ENCODE peak calls at places on chromosomes 1 and 21, in ten cellular contexts. S is GM23338; Q is tibial artery; L is fibroblast of lung; W is cardiac muscle cell; I is CD8-positive, alpha-beta T cell; M is mammary epithelial cell; G is suprapubic skin; N is RWPE2; C is OCI-LY7. A is an unnamed sample.

GRCh38 chr21:28294046-28294445 is 698.6 kb downstream of the LTN1 start:
- DNase-seq in S (no peak), Q (no peak), C (no peak), W (no peak), M (peak), N (no peak), G (no peak), L (peak), I (no peak), A (no peak)

GRCh38 chr21:38439336-38439900 is 58.9 kb downstream of the ERG start:
- DNase-seq in L (no peak), G (no peak), S (no peak), N (no peak), W (no peak), M (no peak), C (no peak), Q (no peak), I (no peak), A (no peak)

GRCh38 chr1:8495928-8496401 is 178.1 kb downstream of the SLC45A1 start:
- DNase-seq in I (no peak), M (no peak), G (no peak), C (peak), Q (no peak), L (no peak), N (no peak), S (no peak), W (no peak), A (no peak)

GRCh38 chr1:180778782-180779398 is 133.8 kb upstream of the KIAA1614 start:
- DNase-seq in S (peak), W (peak), C (peak), Q (no peak), G (no peak), M (peak), L (no peak), N (no peak), I (no peak), A (no peak)

GRCh38 chr1:85317580-85317979 is 41.1 kb upstream of the BCL10 start:
- DNase-seq in M (no peak), G (no peak), L (peak), S (no peak), C (no peak), N (no peak), I (no peak), W (no peak), Q (no peak), A (no peak)

GRCh38 chr1:26831546-26832248 is 5.2 kb downstream of the ZDHHC18 start:
- DNase-seq in W (no peak), S (no peak), I (no peak), L (peak), C (no peak), G (no peak), N (no peak), M (no peak), Q (no peak), A (no peak)

GRCh38 chr1:208004851-208005250 is 93.9 kb upstream of the CD34 start:
- DNase-seq in W (no peak), M (peak), S (no peak), N (no peak), C (no peak), G (peak), I (no peak), Q (no peak), L (no peak), A (no peak)

GRCh38 chr1:227560393-227560792 is 3.0 kb upstream of the ZNF678 start:
- DNase-seq in N (no peak), L (no peak), I (no peak), M (no peak), W (no peak), S (no peak), C (no peak), Q (no peak), G (no peak), A (no peak)

GRCh38 chr1:98732985-98733781 is 71.7 kb downstream of the SNX7 start:
- DNase-seq in Q (no peak), N (no peak), G (no peak), C (no peak), I (no peak), W (no peak), M (no peak), L (peak), S (no peak), A (no peak)

GRCh38 chr1:154546264-154547043 is 12.0 kb downstream of the UBE2Q1 start:
- DNase-seq in L (peak), Q (peak), N (no peak), S (peak), C (peak), W (peak), I (peak), G (no peak), M (peak), A (no peak)

GRCh38 chr1:111920221-111921024 is 69.0 kb downstream of the KCND3 start:
- DNase-seq in S (no peak), G (peak), L (no peak), Q (peak), C (no peak), M (peak), W (no peak), N (no peak), I (no peak), A (peak)

GRCh38 chr1:158146165-158146564 is 34.5 kb upstream of the CD1D start:
- DNase-seq in L (peak), S (no peak), Q (no peak), N (peak), C (no peak), M (peak), G (no peak), I (no peak), W (no peak), A (no peak)

GRCh38 chr21:41891132-41891531 is 12.0 kb upstream of the PRDM15 start:
- DNase-seq in M (no peak), Q (no peak), C (no peak), N (no peak), W (no peak), I (no peak), L (no peak), G (no peak), S (no peak), A (no peak)

GRCh38 chr1:221154932-221155331 is 275.7 kb downstream of the HLX start:
- DNase-seq in L (no peak), S (no peak), G (no peak), W (no peak), M (no peak), Q (no peak), I (no peak), N (no peak), C (no peak), A (no peak)

GRCh38 chr1:76511226-76511625 is 356.1 kb upstream of the ST6GALNAC5 start:
- DNase-seq in S (peak), L (no peak), Q (no peak), I (no peak), G (no peak), N (no peak), M (no peak), W (peak), C (no peak), A (no peak)

GRCh38 chr1:91406773-91407389 is 2.2 kb upstream of the HFM1 start:
- DNase-seq in N (no peak), S (peak), L (peak), C (no peak), W (no peak), G (no peak), Q (no peak), I (no peak), M (no peak), A (no peak)

GRCh38 chr1:240004086-240004749 is 87.5 kb upstream of the FMN2 start:
- DNase-seq in I (no peak), W (peak), L (peak), C (peak), Q (no peak), G (no peak), M (no peak), S (peak), N (no peak), A (no peak)

GRCh38 chr1:118122234-118123004 is 62.6 kb downstream of the SPAG17 start:
- DNase-seq in W (no peak), I (no peak), M (peak), G (no peak), C (no peak), N (no peak), L (no peak), S (no peak), Q (no peak), A (no peak)

GRCh38 chr1:86068841-86069756 is 87.5 kb downstream of the COL24A1 start:
- DNase-seq in Q (no peak), I (no peak), L (peak), S (no peak), G (no peak), N (no peak), M (peak), W (no peak), C (no peak), A (no peak)

GRCh38 chr21:46179708-46180078 is 4.6 kb downstream of the SPATC1L start:
- DNase-seq in W (no peak), M (no peak), I (no peak), S (no peak), N (no peak), C (no peak), G (peak), L (no peak), Q (no peak), A (peak)

GRCh38 chr1:11059990-11060948 is at the start of gene SRM:
- DNase-seq in L (peak), N (no peak), S (peak), I (peak), Q (peak), M (peak), C (peak), G (no peak), W (peak), A (peak)

GRCh38 chr1:85132078-85132715 is 68.6 kb downstream of the SYDE2 start:
- DNase-seq in Q (no peak), C (no peak), N (no peak), G (no peak), L (no peak), S (no peak), W (no peak), I (no peak), M (no peak), A (no peak)

GRCh38 chr1:234544094-234544579 is 65.2 kb upstream of the TARBP1 start:
- DNase-seq in G (no peak), Q (peak), I (no peak), C (no peak), W (peak), N (no peak), L (peak), S (no peak), M (peak), A (peak)

GRCh38 chr21:26366781-26367180 is 196.2 kb upstream of the APP start:
- DNase-seq in N (no peak), L (no peak), I (no peak), W (no peak), Q (no peak), M (peak), G (no peak), C (no peak), S (no peak), A (no peak)

GRCh38 chr1:226443439-226443838 is 35.5 kb upstream of the PARP1 start:
- DNase-seq in I (no peak), Q (no peak), L (peak), N (no peak), G (no peak), W (no peak), M (peak), S (no peak), C (no peak), A (peak)

GRCh38 chr1:9628541-9629444 is 22.7 kb upstream of the PIK3CD start:
- DNase-seq in N (no peak), G (no peak), I (peak), M (no peak), Q (no peak), W (no peak), L (no peak), S (no peak), C (peak), A (no peak)

GRCh38 chr1:90371106-90371813 is 345.8 kb downstream of the BARHL2 start:
- DNase-seq in Q (no peak), N (no peak), S (no peak), L (peak), C (no peak), M (peak), W (no peak), I (no peak), G (no peak), A (no peak)

GRCh38 chr1:184639205-184639604 is 115.5 kb downstream of the EDEM3 start:
- DNase-seq in G (no peak), N (no peak), L (no peak), M (no peak), C (no peak), S (no peak), I (no peak), W (no peak), Q (no peak), A (no peak)

GRCh38 chr1:81513796-81514354 is 286.9 kb upstream of the ADGRL2 start:
- DNase-seq in S (no peak), W (no peak), I (no peak), G (no peak), N (no peak), Q (no peak), L (no peak), M (no peak), C (no peak), A (no peak)

GRCh38 chr21:36973986-36974850 is 7.7 kb upstream of the HLCS start:
- DNase-seq in N (no peak), M (no peak), I (no peak), W (no peak), Q (no peak), S (no peak), L (no peak), C (no peak), G (no peak), A (no peak)

GRCh38 chr1:229028509-229028908 is 242.4 kb upstream of the RAB4A start:
- DNase-seq in M (no peak), Q (no peak), N (no peak), I (no peak), C (no peak), S (peak), G (no peak), L (no peak), W (no peak), A (no peak)

GRCh38 chr1:184075040-184076029 is 23.8 kb downstream of the TSEN15 start:
- DNase-seq in N (no peak), G (no peak), C (peak), M (peak), L (peak), I (no peak), S (peak), W (peak), Q (no peak), A (no peak)

GRCh38 chr1:44328767-44329416 is 26.2 kb downstream of the ERI3 start:
- DNase-seq in L (no peak), N (no peak), I (no peak), G (no peak), Q (no peak), S (no peak), W (no peak), C (no peak), M (no peak), A (no peak)

GRCh38 chr1:84377480-84378095 is 20.7 kb upstream of the DNASE2B start:
- DNase-seq in W (no peak), C (no peak), L (peak), M (peak), N (no peak), S (no peak), Q (peak), I (no peak), G (no peak), A (no peak)

GRCh38 chr1:15696956-15697521 is 12.9 kb downstream of the PLEKHM2 start:
- DNase-seq in L (no peak), G (no peak), M (no peak), S (no peak), N (no peak), I (no peak), W (no peak), C (peak), Q (peak), A (no peak)

GRCh38 chr21:36749935-36750578 is 51.1 kb downstream of the SIM2 start:
- DNase-seq in Q (no peak), L (peak), N (no peak), S (peak), M (no peak), G (no peak), C (no peak), I (no peak), W (peak), A (no peak)

DNA sequence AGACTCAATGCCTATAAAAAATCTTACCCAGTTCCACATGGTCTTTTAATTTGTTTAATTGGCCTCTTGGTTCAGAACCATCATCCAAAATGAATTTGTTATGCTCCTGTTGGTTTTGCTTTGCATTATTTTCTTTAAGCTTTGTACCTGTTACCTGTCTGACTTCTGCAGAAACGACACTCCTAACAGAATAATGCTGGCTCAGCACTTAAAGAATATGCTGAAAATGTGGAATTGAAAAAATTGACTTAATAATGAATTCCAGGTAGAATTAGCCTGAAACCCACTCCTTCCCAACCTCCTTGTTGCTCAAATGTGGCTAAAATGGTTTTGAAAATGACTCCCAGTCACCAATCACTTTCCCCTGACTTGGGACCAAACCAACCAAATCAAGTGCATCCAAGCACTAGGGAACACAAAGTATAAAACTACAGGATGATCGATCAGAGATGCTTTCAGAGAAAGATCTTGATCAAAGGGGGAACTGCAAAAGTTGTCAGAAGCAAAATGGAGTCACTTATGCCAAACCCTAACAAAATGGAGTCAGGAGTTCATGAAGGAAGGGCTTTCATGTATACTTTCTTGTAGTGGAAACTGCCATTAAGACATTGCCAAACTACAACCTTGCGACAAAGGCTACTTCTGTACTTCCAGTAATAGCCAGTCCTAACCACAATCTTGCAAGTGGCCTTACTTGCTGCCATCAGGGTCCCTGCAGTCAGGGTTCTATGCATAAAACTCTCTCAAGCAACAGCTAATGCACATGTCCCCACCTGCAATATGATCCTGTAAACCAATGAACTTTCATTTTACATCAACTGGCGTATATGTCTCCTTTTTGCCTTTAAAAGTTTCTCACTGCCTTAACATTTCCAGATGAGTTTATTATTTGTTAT is 5.4 kb downstream of the GBP7 start:
- DNase-seq in C (no peak), S (no peak), W (no peak), N (no peak), L (no peak), Q (no peak), I (no peak), M (no peak), G (no peak), A (no peak)
- H3K27ac ChIP-seq in C (no peak), S (no peak), W (no peak), N (no peak), L (no peak), Q (no peak), I (no peak), M (no peak), G (no peak), A (no peak)

DNA sequence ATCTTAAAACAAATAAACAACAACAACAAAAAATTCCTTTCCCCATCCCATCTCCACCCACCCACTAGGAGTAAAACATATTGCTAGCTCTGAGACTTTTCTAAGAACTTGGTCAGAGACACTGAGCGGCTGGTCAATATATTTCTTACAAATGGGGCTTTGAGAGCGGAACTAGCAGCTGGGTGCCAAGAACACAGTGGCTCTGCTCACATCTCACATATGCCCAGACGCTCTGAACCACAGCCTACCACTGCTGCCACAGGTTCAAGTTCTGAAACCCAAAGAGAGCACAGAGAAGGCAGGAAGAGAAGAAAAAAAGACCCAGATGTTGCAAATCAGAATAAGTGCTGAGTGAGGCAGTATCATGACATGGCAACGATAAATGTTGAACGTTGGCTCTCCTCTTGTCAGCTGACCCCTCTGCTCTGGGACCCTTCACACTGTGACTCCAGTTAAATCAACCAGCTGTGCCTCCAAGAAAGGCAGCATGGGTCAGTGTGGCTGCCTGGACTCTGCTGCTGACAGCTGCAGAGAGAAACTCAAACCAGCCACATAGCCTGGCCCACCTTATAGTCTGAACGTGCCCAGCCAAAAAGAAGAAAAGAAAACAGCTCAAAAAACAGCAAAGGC is 26.4 kb downstream of the HIVEP3 start:
- DNase-seq in I (no peak), L (peak), W (no peak), G (no peak), M (no peak), S (no peak), C (no peak), N (no peak), Q (no peak), A (no peak)
- H3K4me3 ChIP-seq in I (peak), L (no peak), W (no peak), G (no peak), M (no peak), S (no peak), C (no peak), N (no peak), Q (no peak), A (peak)

GRCh38 chr1:1122981-1123480 is 7.1 kb upstream of the C1orf159 start:
- DNase-seq in G (no peak), Q (no peak), N (peak), L (no peak), C (no peak), W (no peak), I (no peak), S (no peak), M (no peak), A (no peak)
- TF ChIP-seq CTCF in G (no peak), Q (no peak), N (no peak), L (no peak), C (no peak), W (no peak), I (no peak), S (no peak), M (no peak), A (no peak)

GRCh38 chr1:32266926-32267645 is 16.0 kb downstream of the LCK start:
- DNase-seq in G (no peak), I (no peak), L (peak), C (peak), N (no peak), S (no peak), Q (no peak), W (no peak), M (no peak), A (no peak)

GRCh38 chr1:32272557-32273388 is 19.1 kb upstream of the HDAC1 start:
- DNase-seq in C (no peak), S (no peak), G (no peak), L (no peak), N (no peak), I (no peak), M (no peak), Q (no peak), W (no peak), A (no peak)

GRCh38 chr1:32273389-32274208 is 18.3 kb upstream of the HDAC1 start:
- DNase-seq in C (peak), S (peak), G (no peak), W (no peak), I (peak), N (peak), M (peak), Q (no peak), L (no peak), A (no peak)

GRCh38 chr1:32265846-32266245 is 14.8 kb downstream of the LCK start:
- DNase-seq in L (no peak), W (no peak), C (no peak), N (no peak), G (no peak), M (no peak), Q (no peak), S (no peak), I (no peak), A (no peak)

GRCh38 chr1:32269744-32270143 is 18.7 kb downstream of the LCK start:
- DNase-seq in N (no peak), G (no peak), C (no peak), I (no peak), L (no peak), S (no peak), W (no peak), M (no peak), Q (no peak), A (no peak)
- H3K27ac ChIP-seq in N (no peak), G (no peak), C (peak), I (no peak), L (no peak), S (no peak), W (no peak), M (no peak), Q (no peak), A (no peak)

DNA sequence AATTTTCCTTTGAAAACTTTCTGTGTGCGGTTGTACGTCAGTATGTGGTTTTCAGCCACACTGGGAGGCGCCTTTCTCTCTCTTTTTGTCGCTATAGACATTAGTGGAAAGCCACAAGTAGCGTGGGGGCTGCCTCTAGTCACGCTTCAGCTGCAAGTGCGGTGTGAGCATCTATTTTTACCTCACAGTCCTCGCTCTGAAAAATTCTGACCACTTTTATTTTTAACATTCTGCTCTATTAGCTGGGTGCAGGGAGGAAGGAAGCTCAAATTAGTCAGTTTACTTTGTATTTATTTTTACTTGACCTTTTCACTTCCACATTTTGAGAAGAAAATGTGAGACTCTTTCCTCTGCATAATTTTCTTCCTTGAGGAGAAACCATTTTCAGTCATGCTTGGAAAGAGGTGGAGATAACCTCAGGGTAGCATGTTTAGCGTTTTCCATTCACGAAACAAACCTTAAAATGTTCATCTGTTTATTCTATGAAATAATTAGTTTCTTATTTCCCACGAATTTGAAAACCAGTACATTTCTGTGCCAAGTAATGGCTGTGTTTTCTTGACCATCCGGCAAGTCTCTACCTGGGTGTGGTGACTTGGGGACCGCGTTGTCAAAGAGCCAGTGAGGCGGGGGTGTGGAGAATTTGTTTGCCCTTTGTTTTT is 35.6 kb downstream of the ADARB1 start:
- DNase-seq in L (no peak), C (peak), G (no peak), W (peak), M (no peak), S (no peak), I (no peak), N (no peak), Q (no peak), A (no peak)
- H3K4me3 ChIP-seq in L (no peak), C (peak), G (no peak), W (no peak), M (no peak), S (no peak), I (peak), N (no peak), Q (peak), A (peak)

A was measured in coronary artery.